ENCODE peak calls at places on chromosome 16, in five cellular contexts. One of them, this sample, is unnamed.

GRCh38 chr16:716250-716607 is 1.3 kb downstream of the METRN start:
- DNase-seq in OCI-LY7: no peak
- DNase-seq in DND-41: no peak
- DNase-seq in IMR-90: no peak
- DNase-seq in astrocyte: peak; percentile 29
- DNase-seq in this sample: peak; percentile 98

GRCh38 chr16:25966172-25967097 is 274.7 kb downstream of the HS3ST4 start:
- DNase-seq in IMR-90: no peak
- DNase-seq in OCI-LY7: no peak
- DNase-seq in astrocyte: no peak
- DNase-seq in DND-41: no peak
- DNase-seq in this sample: no peak

GRCh38 chr16:14483819-14484385 is 146.2 kb downstream of the PARN start:
- DNase-seq in OCI-LY7: no peak
- DNase-seq in DND-41: no peak
- DNase-seq in astrocyte: no peak
- DNase-seq in IMR-90: no peak
- DNase-seq in this sample: no peak

GRCh38 chr16:85555549-85556455 is 57.3 kb upstream of the GSE1 start:
- DNase-seq in OCI-LY7: peak; percentile 50
- DNase-seq in DND-41: peak; percentile 64
- DNase-seq in astrocyte: no peak
- DNase-seq in IMR-90: no peak
- DNase-seq in this sample: peak; percentile 95

GRCh38 chr16:53048139-53048915 is 4.4 kb downstream of the CHD9NB start:
- DNase-seq in OCI-LY7: no peak
- DNase-seq in IMR-90: no peak
- DNase-seq in astrocyte: no peak
- DNase-seq in DND-41: no peak
- DNase-seq in this sample: no peak

GRCh38 chr16:88519938-88520653 is 50.1 kb upstream of the ZC3H18 start:
- DNase-seq in astrocyte: no peak
- DNase-seq in IMR-90: no peak
- DNase-seq in OCI-LY7: no peak
- DNase-seq in DND-41: no peak
- DNase-seq in this sample: no peak

GRCh38 chr16:80976946-80977345 is 29.7 kb downstream of the CMC2 start:
- DNase-seq in DND-41: no peak
- DNase-seq in OCI-LY7: no peak
- DNase-seq in IMR-90: peak; percentile 40
- DNase-seq in astrocyte: no peak
- DNase-seq in this sample: no peak

GRCh38 chr16:55372792-55373488 is 48.9 kb downstream of the IRX6 start:
- DNase-seq in DND-41: no peak
- DNase-seq in astrocyte: no peak
- DNase-seq in OCI-LY7: no peak
- DNase-seq in IMR-90: no peak
- DNase-seq in this sample: no peak

GRCh38 chr16:3580686-3581085 is 3.5 kb upstream of the NLRC3 start:
- DNase-seq in DND-41: no peak
- DNase-seq in astrocyte: peak; percentile 2
- DNase-seq in IMR-90: peak; percentile 20
- DNase-seq in OCI-LY7: peak; percentile 37
- DNase-seq in this sample: no peak

GRCh38 chr16:72952404-72953301 is 95.3 kb downstream of the ZFHX3 start:
- DNase-seq in OCI-LY7: no peak
- DNase-seq in astrocyte: peak; percentile 94
- DNase-seq in IMR-90: peak; percentile 89
- DNase-seq in DND-41: no peak
- DNase-seq in this sample: peak; percentile 97

GRCh38 chr16:1308036-1308976 is 1.1 kb upstream of the UBE2I start:
- DNase-seq in IMR-90: peak; percentile 16
- DNase-seq in OCI-LY7: no peak
- DNase-seq in DND-41: no peak
- DNase-seq in astrocyte: peak; percentile 46
- DNase-seq in this sample: no peak

GRCh38 chr16:55853114-55853513 is 20.2 kb upstream of the CES1 start:
- DNase-seq in IMR-90: peak; percentile 26
- DNase-seq in DND-41: no peak
- DNase-seq in OCI-LY7: no peak
- DNase-seq in astrocyte: no peak
- DNase-seq in this sample: no peak

GRCh38 chr16:69188716-69189115 is 1.8 kb downstream of the SNTB2 start:
- DNase-seq in IMR-90: peak; percentile 67
- DNase-seq in DND-41: no peak
- DNase-seq in OCI-LY7: no peak
- DNase-seq in astrocyte: peak; percentile 65
- DNase-seq in this sample: peak; percentile 90

GRCh38 chr16:1039762-1040161 is 32.8 kb upstream of the SSTR5 start:
- DNase-seq in DND-41: no peak
- DNase-seq in OCI-LY7: no peak
- DNase-seq in IMR-90: no peak
- DNase-seq in astrocyte: no peak
- DNase-seq in this sample: no peak

GRCh38 chr16:25108054-25108453 is 3.5 kb upstream of the LCMT1 start:
- DNase-seq in IMR-90: no peak
- DNase-seq in astrocyte: no peak
- DNase-seq in OCI-LY7: peak; percentile 73
- DNase-seq in DND-41: peak; percentile 16
- DNase-seq in this sample: no peak

GRCh38 chr16:60204221-60204620 is 1470.1 kb upstream of the GOT2 start:
- DNase-seq in IMR-90: no peak
- DNase-seq in OCI-LY7: no peak
- DNase-seq in DND-41: no peak
- DNase-seq in astrocyte: peak; percentile 58
- DNase-seq in this sample: peak; percentile 47

GRCh38 chr16:72554935-72555334 is 383.0 kb upstream of the PMFBP1 start:
- DNase-seq in astrocyte: no peak
- DNase-seq in DND-41: no peak
- DNase-seq in OCI-LY7: no peak
- DNase-seq in IMR-90: peak; percentile 6
- DNase-seq in this sample: no peak

GRCh38 chr16:50881331-50881830 is 139.5 kb downstream of the CYLD start:
- DNase-seq in DND-41: no peak
- DNase-seq in IMR-90: no peak
- DNase-seq in OCI-LY7: no peak
- DNase-seq in astrocyte: no peak
- DNase-seq in this sample: no peak

GRCh38 chr16:1691956-1692355 is 13.9 kb downstream of the JPT2 start:
- DNase-seq in IMR-90: peak; percentile 77
- DNase-seq in DND-41: no peak
- DNase-seq in OCI-LY7: no peak
- DNase-seq in astrocyte: peak; percentile 92
- DNase-seq in this sample: peak; percentile 96

GRCh38 chr16:89035698-89036570 is 57.7 kb upstream of the ACSF3 start:
- DNase-seq in IMR-90: no peak
- DNase-seq in astrocyte: no peak
- DNase-seq in DND-41: no peak
- DNase-seq in OCI-LY7: no peak
- DNase-seq in this sample: peak; percentile 69

GRCh38 chr16:57728336-57729181 is 7.0 kb upstream of the KATNB1 start:
- DNase-seq in IMR-90: no peak
- DNase-seq in OCI-LY7: no peak
- DNase-seq in astrocyte: no peak
- DNase-seq in DND-41: no peak
- DNase-seq in this sample: no peak

GRCh38 chr16:46629331-46629843 is 8.2 kb upstream of the SHCBP1 start:
- DNase-seq in astrocyte: peak; percentile 40
- DNase-seq in OCI-LY7: no peak
- DNase-seq in DND-41: no peak
- DNase-seq in IMR-90: peak; percentile 60
- DNase-seq in this sample: peak; percentile 91

GRCh38 chr16:77273-77806 is 685 bp upstream of the MPG start:
- DNase-seq in OCI-LY7: peak; percentile 62
- DNase-seq in IMR-90: peak; percentile 61
- DNase-seq in astrocyte: no peak
- DNase-seq in DND-41: peak; percentile 45
- DNase-seq in this sample: peak; percentile 98

GRCh38 chr16:49485663-49486062 is 112.1 kb downstream of the C16orf78 start:
- DNase-seq in astrocyte: no peak
- DNase-seq in OCI-LY7: no peak
- DNase-seq in IMR-90: no peak
- DNase-seq in DND-41: no peak
- DNase-seq in this sample: peak; percentile 47

GRCh38 chr16:49484454-49484853 is 110.8 kb downstream of the C16orf78 start:
- DNase-seq in DND-41: no peak
- DNase-seq in IMR-90: no peak
- DNase-seq in OCI-LY7: peak; percentile 81
- DNase-seq in astrocyte: no peak
- DNase-seq in this sample: peak; percentile 92

GRCh38 chr16:49483651-49484451 is 110.2 kb downstream of the C16orf78 start:
- DNase-seq in astrocyte: no peak
- DNase-seq in DND-41: no peak
- DNase-seq in IMR-90: no peak
- DNase-seq in OCI-LY7: peak; percentile 53
- DNase-seq in this sample: peak; percentile 29

GRCh38 chr16:49486350-49486749 is 112.7 kb downstream of the C16orf78 start:
- DNase-seq in IMR-90: no peak
- DNase-seq in OCI-LY7: no peak
- DNase-seq in astrocyte: no peak
- DNase-seq in DND-41: no peak
- DNase-seq in this sample: no peak

GRCh38 chr16:49484936-49485335 is 111.3 kb downstream of the C16orf78 start:
- DNase-seq in astrocyte: no peak
- DNase-seq in OCI-LY7: no peak
- DNase-seq in IMR-90: no peak
- DNase-seq in DND-41: no peak
- DNase-seq in this sample: peak; percentile 5
- H2AFZ ChIP-seq in astrocyte: no peak overlapping the region
- H2AFZ ChIP-seq in OCI-LY7: peak overlapping the region; percentile 74
- H2AFZ ChIP-seq in IMR-90: no peak overlapping the region
- H2AFZ ChIP-seq in DND-41: no peak overlapping the region
- H2AFZ ChIP-seq in this sample: no peak overlapping the region

DNA sequence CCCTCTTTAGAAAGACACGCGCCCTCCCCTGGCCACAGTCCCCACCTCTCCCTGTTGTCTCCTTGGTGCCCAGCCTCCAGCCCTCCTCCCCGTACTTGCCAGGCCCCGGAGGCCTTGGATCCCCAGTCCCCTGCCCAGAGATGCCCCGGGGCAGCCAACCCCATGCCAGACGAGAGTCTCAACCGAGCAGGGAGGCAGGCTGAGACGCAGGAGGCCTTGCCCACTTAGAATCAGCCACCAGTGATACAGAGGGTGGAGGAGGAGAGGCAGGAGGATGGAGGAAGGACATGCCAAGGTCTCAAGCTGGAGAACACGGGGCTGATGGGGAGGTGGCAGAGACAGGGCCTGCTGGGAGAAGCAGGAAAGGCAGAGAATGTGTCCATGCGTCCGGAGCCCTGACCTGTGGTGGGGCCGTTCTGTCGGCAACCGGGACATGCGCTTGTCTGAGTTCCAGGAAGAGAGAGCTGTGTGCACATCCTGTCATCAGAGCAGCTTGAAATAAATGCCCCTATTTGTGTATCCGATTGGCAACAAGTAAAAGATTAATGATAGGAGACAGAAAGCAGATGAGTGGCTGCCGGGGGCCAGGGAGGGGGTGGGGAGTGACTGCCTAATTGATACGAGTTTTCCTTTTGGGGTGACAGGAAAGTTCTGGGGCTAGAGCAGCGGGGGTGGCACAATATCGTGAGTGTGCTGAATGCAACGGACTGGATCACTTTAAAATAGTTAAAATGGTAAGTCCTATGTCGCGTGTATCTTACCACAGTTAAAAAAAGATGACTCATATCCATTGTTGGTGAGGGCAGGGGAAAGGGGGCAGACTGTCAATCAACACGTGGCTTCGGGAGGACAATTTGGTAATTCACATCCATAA is 44.7 kb upstream of the MEAK7 start:
- DNase-seq in astrocyte: no peak
- DNase-seq in OCI-LY7: no peak
- DNase-seq in DND-41: no peak
- DNase-seq in IMR-90: no peak
- DNase-seq in this sample: no peak
- H2AFZ ChIP-seq in astrocyte: peak overlapping the region; percentile 61
- H2AFZ ChIP-seq in OCI-LY7: no peak overlapping the region
- H2AFZ ChIP-seq in DND-41: no peak overlapping the region
- H2AFZ ChIP-seq in IMR-90: peak overlapping the region; percentile 57
- H2AFZ ChIP-seq in this sample: no peak overlapping the region

GRCh38 chr16:7304932-7305331 is 27.7 kb upstream of the RBFOX1 start:
- DNase-seq in DND-41: no peak
- DNase-seq in OCI-LY7: no peak
- DNase-seq in IMR-90: no peak
- DNase-seq in astrocyte: no peak
- DNase-seq in this sample: no peak

GRCh38 chr16:7304257-7304656 is 28.4 kb upstream of the RBFOX1 start:
- DNase-seq in DND-41: no peak
- DNase-seq in OCI-LY7: no peak
- DNase-seq in IMR-90: no peak
- DNase-seq in astrocyte: no peak
- DNase-seq in this sample: no peak

GRCh38 chr16:7303677-7304200 is 28.9 kb upstream of the RBFOX1 start:
- DNase-seq in IMR-90: no peak
- DNase-seq in DND-41: no peak
- DNase-seq in astrocyte: no peak
- DNase-seq in OCI-LY7: no peak
- DNase-seq in this sample: no peak

DNA sequence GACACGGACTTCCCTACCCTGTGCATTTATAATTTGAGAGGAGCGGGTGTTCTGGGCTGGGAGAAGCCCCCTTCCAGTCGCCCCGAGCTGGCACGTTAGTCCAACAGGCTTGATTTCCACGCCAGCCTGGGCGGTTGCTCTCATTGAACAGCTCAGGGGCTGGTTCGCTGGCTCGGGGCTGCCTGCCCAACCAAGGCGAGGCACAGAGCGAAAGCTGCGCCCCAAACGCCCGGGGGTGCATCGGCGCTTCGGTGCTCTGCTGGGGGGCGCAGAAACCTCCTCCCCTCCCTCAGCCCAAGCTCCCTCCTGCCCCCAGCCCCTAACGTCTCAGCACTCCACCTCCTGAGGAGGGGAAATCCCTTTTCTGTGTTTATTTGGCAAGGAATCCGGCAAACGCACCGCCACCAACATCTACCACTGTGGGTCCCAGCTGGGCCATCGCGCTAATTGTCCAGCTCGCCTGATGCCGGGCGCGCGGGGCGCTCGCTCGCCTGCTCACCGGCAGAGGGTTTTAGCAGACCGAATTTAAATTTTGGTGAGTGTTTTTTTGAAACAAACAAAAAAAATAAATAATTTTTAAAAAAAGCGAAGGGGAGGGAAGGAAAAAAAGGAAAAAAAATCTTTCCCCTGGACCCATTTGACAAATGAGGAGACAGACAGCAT is 29.5 kb upstream of the RBFOX1 start:
- DNase-seq in astrocyte: no peak
- DNase-seq in DND-41: no peak
- DNase-seq in IMR-90: no peak
- DNase-seq in OCI-LY7: no peak
- DNase-seq in this sample: no peak
- H2AFZ ChIP-seq in astrocyte: no peak overlapping the region
- H2AFZ ChIP-seq in DND-41: no peak overlapping the region
- H2AFZ ChIP-seq in IMR-90: no peak overlapping the region
- H2AFZ ChIP-seq in OCI-LY7: no peak overlapping the region
- H2AFZ ChIP-seq in this sample: no peak overlapping the region

DNA sequence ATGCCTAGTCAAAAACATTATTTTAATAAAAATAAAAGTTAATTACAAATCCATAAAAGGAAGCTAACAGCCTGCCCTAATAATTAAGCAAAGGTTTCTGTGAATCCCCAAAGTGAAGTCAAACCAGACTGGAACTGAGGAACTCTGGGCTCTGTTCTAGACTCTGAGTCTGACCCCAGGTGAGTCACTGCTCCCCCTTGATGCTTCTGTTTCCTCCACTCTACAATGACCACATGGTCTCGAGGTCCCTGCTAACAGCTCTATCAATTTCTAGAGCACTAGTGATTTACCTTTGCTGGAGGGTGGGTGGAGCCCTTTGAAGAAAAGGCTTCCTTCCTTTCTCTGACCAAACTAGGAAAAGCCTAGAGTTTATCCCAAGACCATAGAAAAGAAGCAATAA is 32.4 kb downstream of the XPO6 start:
- DNase-seq in OCI-LY7: no peak
- DNase-seq in astrocyte: no peak
- DNase-seq in IMR-90: no peak
- DNase-seq in DND-41: no peak
- DNase-seq in this sample: no peak
- H2AFZ ChIP-seq in OCI-LY7: no peak overlapping the region
- H2AFZ ChIP-seq in astrocyte: no peak overlapping the region
- H2AFZ ChIP-seq in IMR-90: no peak overlapping the region
- H2AFZ ChIP-seq in DND-41: no peak overlapping the region
- H2AFZ ChIP-seq in this sample: no peak overlapping the region